ENCODE peak calls at places on chromosomes 11 and 22, in four cellular contexts. One of them, this sample, is unnamed.

GRCh38 chr11:14202263-14203173 is 156.5 kb downstream of the RRAS2 start:
- DNase-seq in SK-N-SH: peak
- DNase-seq in GM12878: peak
- DNase-seq in HepG2: no peak
- DNase-seq in this sample: no peak

GRCh38 chr11:130029137-130029536 is 26.5 kb upstream of the PRDM10 start:
- DNase-seq in HepG2: peak
- DNase-seq in GM12878: no peak
- DNase-seq in SK-N-SH: no peak
- DNase-seq in this sample: no peak

GRCh38 chr11:125128450-125128849 is 17.0 kb upstream of the TMEM218 start:
- DNase-seq in HepG2: no peak
- DNase-seq in SK-N-SH: no peak
- DNase-seq in GM12878: no peak
- DNase-seq in this sample: no peak

GRCh38 chr11:65295571-65296338 is 18.9 kb upstream of the CDC42EP2 start:
- DNase-seq in HepG2: no peak
- DNase-seq in GM12878: no peak
- DNase-seq in SK-N-SH: no peak
- DNase-seq in this sample: no peak

GRCh38 chr11:43747130-43747802 is 66.7 kb downstream of the HSD17B12 start:
- DNase-seq in HepG2: peak
- DNase-seq in SK-N-SH: no peak
- DNase-seq in GM12878: no peak
- DNase-seq in this sample: no peak

GRCh38 chr11:77101043-77101537 is 1.6 kb upstream of the OMP start:
- DNase-seq in SK-N-SH: peak
- DNase-seq in GM12878: no peak
- DNase-seq in HepG2: peak
- DNase-seq in this sample: no peak

GRCh38 chr11:83044958-83045712 is 26.6 kb downstream of the RAB30 start:
- DNase-seq in GM12878: no peak
- DNase-seq in HepG2: no peak
- DNase-seq in SK-N-SH: no peak
- DNase-seq in this sample: no peak

GRCh38 chr11:47355283-47356128 is 3.0 kb upstream of the MYBPC3 start:
- DNase-seq in GM12878: no peak
- DNase-seq in HepG2: peak
- DNase-seq in SK-N-SH: peak
- DNase-seq in this sample: peak

GRCh38 chr11:8926236-8926635 is 6.5 kb downstream of the C11orf16 start:
- DNase-seq in SK-N-SH: no peak
- DNase-seq in GM12878: no peak
- DNase-seq in HepG2: no peak
- DNase-seq in this sample: no peak

GRCh38 chr11:9820260-9820659 is 156.4 kb downstream of the SWAP70 start:
- DNase-seq in GM12878: no peak
- DNase-seq in SK-N-SH: no peak
- DNase-seq in HepG2: no peak
- DNase-seq in this sample: no peak

GRCh38 chr11:33478111-33478573 is 221.0 kb downstream of the HIPK3 start:
- DNase-seq in GM12878: peak
- DNase-seq in HepG2: peak
- DNase-seq in SK-N-SH: no peak
- DNase-seq in this sample: no peak

GRCh38 chr22:30305906-30306628 is 16.8 kb upstream of the CASTOR1 start:
- DNase-seq in HepG2: no peak
- DNase-seq in GM12878: no peak
- DNase-seq in SK-N-SH: no peak
- DNase-seq in this sample: no peak

GRCh38 chr11:70593446-70593983 is 195.2 kb downstream of the CTTN start:
- DNase-seq in SK-N-SH: no peak
- DNase-seq in HepG2: no peak
- DNase-seq in GM12878: no peak
- DNase-seq in this sample: no peak

GRCh38 chr11:70596091-70596490 is 197.8 kb downstream of the CTTN start:
- DNase-seq in GM12878: no peak
- DNase-seq in SK-N-SH: no peak
- DNase-seq in HepG2: no peak
- DNase-seq in this sample: no peak

GRCh38 chr11:70594031-70594430 is 195.7 kb downstream of the CTTN start:
- DNase-seq in GM12878: no peak
- DNase-seq in HepG2: no peak
- DNase-seq in SK-N-SH: no peak
- DNase-seq in this sample: no peak

GRCh38 chr11:70595452-70595851 is 197.1 kb downstream of the CTTN start:
- DNase-seq in HepG2: no peak
- DNase-seq in GM12878: no peak
- DNase-seq in SK-N-SH: no peak
- DNase-seq in this sample: no peak

GRCh38 chr11:70595016-70595415 is 196.7 kb downstream of the CTTN start:
- DNase-seq in GM12878: no peak
- DNase-seq in HepG2: no peak
- DNase-seq in SK-N-SH: no peak
- DNase-seq in this sample: no peak
- TF ChIP-seq TCF12 in GM12878: no peak
- TF ChIP-seq TCF12 in HepG2: no peak
- TF ChIP-seq TCF12 in SK-N-SH: no peak
- TF ChIP-seq TCF12 in this sample: no peak

DNA sequence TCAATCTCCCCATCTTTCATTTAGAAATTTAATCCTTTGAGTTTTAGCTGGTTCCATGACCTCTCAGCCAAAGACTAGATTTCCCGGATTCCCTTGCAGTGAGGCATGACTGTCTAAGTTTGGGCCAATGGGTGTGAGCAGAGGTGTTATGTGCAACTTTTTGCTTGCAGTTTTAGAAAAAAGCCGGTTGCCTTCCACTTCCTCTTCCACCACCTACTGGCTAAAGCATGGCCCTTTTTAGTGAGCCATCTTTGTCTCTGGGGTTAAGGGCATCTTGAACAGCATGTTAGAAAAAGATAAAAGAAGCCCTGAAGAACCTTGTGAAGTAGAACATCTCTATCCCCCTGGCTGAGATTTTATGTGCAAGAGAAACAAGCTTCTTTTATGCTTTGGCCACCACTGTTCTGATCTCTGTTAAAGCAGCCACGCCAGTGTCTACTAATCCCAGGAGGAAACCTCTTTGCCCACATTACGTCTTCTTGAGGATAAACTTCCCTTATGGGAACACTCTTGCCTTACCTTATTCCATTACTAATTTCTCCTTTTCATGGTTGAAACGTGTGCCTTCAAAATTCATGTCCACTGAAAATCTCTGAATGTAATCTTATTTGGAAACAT is 279.9 kb downstream of the TENM4 start:
- DNase-seq in GM12878: no peak
- DNase-seq in HepG2: no peak
- DNase-seq in SK-N-SH: no peak
- DNase-seq in this sample: no peak
- TF ChIP-seq TCF12 in GM12878: no peak
- TF ChIP-seq TCF12 in HepG2: no peak
- TF ChIP-seq TCF12 in SK-N-SH: no peak
- TF ChIP-seq TCF12 in this sample: no peak

DNA sequence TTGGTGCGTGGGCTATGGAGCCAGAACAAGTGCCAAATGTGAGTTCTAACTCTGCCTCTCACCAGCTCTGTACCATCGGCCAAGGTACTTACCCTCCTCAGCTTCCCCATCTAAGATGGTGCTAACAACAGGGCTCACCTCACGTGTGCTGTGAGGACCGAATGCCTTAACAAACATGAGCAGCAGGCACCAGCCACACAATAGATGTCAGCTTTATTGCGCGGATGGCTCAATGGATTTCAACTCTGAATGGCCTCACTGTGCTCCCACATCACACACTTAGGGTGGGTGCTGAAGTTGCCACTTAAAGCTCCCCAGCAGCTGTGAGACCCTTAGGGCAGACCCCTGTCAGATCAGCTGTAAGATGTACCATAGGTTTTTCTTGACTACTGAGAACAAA is 24.1 kb downstream of the RELT start:
- DNase-seq in SK-N-SH: no peak
- DNase-seq in GM12878: no peak
- DNase-seq in HepG2: no peak
- DNase-seq in this sample: no peak
- TF ChIP-seq TCF12 in SK-N-SH: no peak
- TF ChIP-seq TCF12 in GM12878: no peak
- TF ChIP-seq TCF12 in HepG2: no peak
- TF ChIP-seq TCF12 in this sample: no peak

DNA sequence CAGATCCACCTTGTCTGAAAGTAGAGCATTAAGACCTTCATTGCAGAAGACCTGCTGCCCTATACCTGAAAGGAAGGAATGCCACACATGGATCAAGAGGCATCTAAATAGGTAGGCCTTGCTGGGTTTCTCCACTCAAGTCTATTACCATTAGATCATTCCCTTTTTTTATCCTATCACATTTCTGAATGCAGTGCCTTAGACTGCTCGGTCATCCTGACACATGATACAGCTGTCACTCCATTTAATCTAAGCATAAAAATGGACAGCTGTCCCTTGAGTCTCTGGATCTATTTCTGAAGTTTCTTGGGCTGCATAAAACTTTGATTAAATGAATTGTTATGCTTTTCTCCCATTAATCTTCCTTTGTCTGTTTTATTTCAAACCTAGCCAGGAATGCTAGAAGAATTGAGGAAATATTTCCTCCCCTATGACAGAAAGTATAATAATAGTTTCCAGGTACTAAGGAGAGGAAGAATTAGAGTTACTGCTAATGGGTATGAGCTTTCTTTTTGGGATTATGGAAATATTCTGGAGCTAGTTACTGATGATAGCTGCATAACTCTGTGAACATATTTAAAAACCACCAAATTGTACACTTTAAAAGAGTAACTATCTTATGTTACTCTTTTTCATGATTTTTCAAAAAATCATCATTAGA is 88.0 kb downstream of the DLG2 start:
- DNase-seq in GM12878: no peak
- DNase-seq in HepG2: no peak
- DNase-seq in SK-N-SH: no peak
- DNase-seq in this sample: no peak
- TF ChIP-seq TCF12 in GM12878: no peak
- TF ChIP-seq TCF12 in HepG2: no peak
- TF ChIP-seq TCF12 in SK-N-SH: no peak
- TF ChIP-seq TCF12 in this sample: no peak

This sample was measured in H1.